ENCODE peak calls at places on chromosomes 3 and 15, in eight cellular contexts. Q is omental fat pad, I is adrenal gland, Y is RWPE2, R is H9, S is A549, D is hippocampal formation, X is foreskin melanocyte. F is an unnamed sample.

GRCh38 chr3:146589899-146590508 is 15.1 kb downstream of the PLSCR5 start:
- DNase-seq in I (peak), Q (no peak), D (peak), R (no peak), S (peak), X (peak), Y (no peak), F (peak)

GRCh38 chr3:4633078-4634004 is 140.2 kb downstream of the ITPR1 start:
- DNase-seq in Y (no peak), D (peak), Q (no peak), I (no peak), R (no peak), S (peak), X (peak), F (peak)

GRCh38 chr15:74618841-74619596 is 3.4 kb downstream of the CLK3 start:
- DNase-seq in Q (no peak), R (no peak), X (peak), I (no peak), D (no peak), Y (no peak), S (no peak), F (no peak)

GRCh38 chr3:111539351-111540331 is 2.4 kb upstream of the CD96 start:
- DNase-seq in D (peak), X (no peak), Q (no peak), I (no peak), Y (peak), S (peak), R (peak), F (peak)

GRCh38 chr3:46484911-46485696 is 12.7 kb upstream of the RTP3 start:
- DNase-seq in Y (no peak), S (no peak), R (peak), I (no peak), X (no peak), D (no peak), Q (no peak), F (no peak)

GRCh38 chr15:85570331-85570730 is 189.9 kb downstream of the AKAP13 start:
- DNase-seq in X (no peak), Q (no peak), S (no peak), I (no peak), Y (no peak), D (no peak), R (no peak), F (no peak)

GRCh38 chr3:122679085-122679466 is 1.6 kb upstream of the PARP14 start:
- DNase-seq in R (peak), I (peak), Q (peak), S (peak), X (peak), Y (no peak), D (peak), F (peak)

GRCh38 chr3:15347737-15348110 is 15.3 kb upstream of the SH3BP5 start:
- DNase-seq in I (no peak), D (no peak), S (no peak), X (no peak), Y (no peak), R (no peak), Q (no peak), F (no peak)

GRCh38 chr15:96497951-96498350 is 167.5 kb downstream of the NR2F2 start:
- DNase-seq in X (no peak), S (no peak), I (no peak), Y (no peak), Q (no peak), R (no peak), D (no peak), F (no peak)

GRCh38 chr3:177563381-177563780 is 366.1 kb upstream of the TBL1XR1 start:
- DNase-seq in I (no peak), S (no peak), Y (no peak), Q (no peak), D (no peak), X (no peak), R (no peak), F (peak)